ENCODE peak calls at places on chromosomes 11 and 22, in six cellular contexts. One of them, this sample, is unnamed.

GRCh38 chr11:66619080-66619554 is 2.7 kb downstream of the RBM14 start:
- DNase-seq in SK-N-SH: no peak
- DNase-seq in K562: no peak
- DNase-seq in GM12891: no peak
- DNase-seq in H1: no peak
- DNase-seq in HepG2: no peak
- DNase-seq in this sample: no peak

GRCh38 chr22:44026066-44026629 is 2.0 kb downstream of the PARVB start:
- DNase-seq in SK-N-SH: no peak
- DNase-seq in K562: no peak
- DNase-seq in GM12891: no peak
- DNase-seq in H1: no peak
- DNase-seq in HepG2: no peak
- DNase-seq in this sample: no peak

GRCh38 chr11:72039108-72039850 is 40.6 kb downstream of the IL18BP start:
- DNase-seq in SK-N-SH: peak
- DNase-seq in K562: no peak
- DNase-seq in GM12891: no peak
- DNase-seq in H1: no peak
- DNase-seq in HepG2: no peak
- DNase-seq in this sample: no peak

GRCh38 chr22:21816787-21817496 is 50.5 kb downstream of the MAPK1 start:
- DNase-seq in SK-N-SH: peak
- DNase-seq in K562: peak
- DNase-seq in GM12891: peak
- DNase-seq in H1: no peak
- DNase-seq in HepG2: no peak
- DNase-seq in this sample: peak

GRCh38 chr11:84890706-84891105 is 736.4 kb downstream of the DLG2 start:
- DNase-seq in SK-N-SH: no peak
- DNase-seq in K562: no peak
- DNase-seq in GM12891: no peak
- DNase-seq in H1: no peak
- DNase-seq in HepG2: no peak
- DNase-seq in this sample: no peak

GRCh38 chr11:43574949-43575915 is 105.3 kb upstream of the HSD17B12 start:
- DNase-seq in SK-N-SH: peak
- DNase-seq in K562: no peak
- DNase-seq in GM12891: no peak
- DNase-seq in H1: peak
- DNase-seq in HepG2: no peak
- DNase-seq in this sample: no peak

GRCh38 chr11:126857860-126858808 is 142.4 kb downstream of the KIRREL3 start:
- DNase-seq in SK-N-SH: peak
- DNase-seq in K562: no peak
- DNase-seq in GM12891: no peak
- DNase-seq in H1: no peak
- DNase-seq in HepG2: no peak
- DNase-seq in this sample: no peak

GRCh38 chr11:25910090-25910489 is 421.8 kb upstream of the ANO3 start:
- DNase-seq in SK-N-SH: no peak
- DNase-seq in K562: no peak
- DNase-seq in GM12891: no peak
- DNase-seq in H1: no peak
- DNase-seq in HepG2: no peak
- DNase-seq in this sample: no peak

GRCh38 chr11:46522682-46523281 is 71.0 kb downstream of the AMBRA1 start:
- DNase-seq in SK-N-SH: no peak
- DNase-seq in K562: no peak
- DNase-seq in GM12891: no peak
- DNase-seq in H1: no peak
- DNase-seq in HepG2: peak
- DNase-seq in this sample: no peak

GRCh38 chr11:35242412-35242811 is 103.4 kb downstream of the CD44 start:
- DNase-seq in SK-N-SH: no peak
- DNase-seq in K562: no peak
- DNase-seq in GM12891: no peak
- DNase-seq in H1: no peak
- DNase-seq in HepG2: no peak
- DNase-seq in this sample: no peak

GRCh38 chr11:35859311-35859710 is 84.6 kb upstream of the LDLRAD3 start:
- DNase-seq in SK-N-SH: no peak
- DNase-seq in K562: no peak
- DNase-seq in GM12891: no peak
- DNase-seq in H1: no peak
- DNase-seq in HepG2: no peak
- DNase-seq in this sample: no peak

GRCh38 chr11:75720639-75721038 is 3.0 kb downstream of the MOGAT2 start:
- DNase-seq in SK-N-SH: no peak
- DNase-seq in K562: no peak
- DNase-seq in GM12891: no peak
- DNase-seq in H1: no peak
- DNase-seq in HepG2: no peak
- DNase-seq in this sample: no peak

GRCh38 chr11:44621140-44621681 is 55.7 kb downstream of the CD82 start:
- DNase-seq in SK-N-SH: peak
- DNase-seq in K562: peak
- DNase-seq in GM12891: peak
- DNase-seq in H1: peak
- DNase-seq in HepG2: peak
- DNase-seq in this sample: peak

GRCh38 chr22:25202290-25202921 is 2.7 kb downstream of the CRYBB3 start:
- DNase-seq in SK-N-SH: peak
- DNase-seq in K562: peak
- DNase-seq in GM12891: peak
- DNase-seq in H1: peak
- DNase-seq in HepG2: peak
- DNase-seq in this sample: peak

GRCh38 chr11:129828301-129828836 is 12.7 kb downstream of the TMEM45B start:
- DNase-seq in SK-N-SH: no peak
- DNase-seq in K562: no peak
- DNase-seq in GM12891: no peak
- DNase-seq in H1: no peak
- DNase-seq in HepG2: peak
- DNase-seq in this sample: no peak

GRCh38 chr11:43987384-43988039 is 45.1 kb downstream of the C11orf96 start:
- DNase-seq in SK-N-SH: peak
- DNase-seq in K562: no peak
- DNase-seq in GM12891: no peak
- DNase-seq in H1: no peak
- DNase-seq in HepG2: no peak
- DNase-seq in this sample: no peak

GRCh38 chr22:50710221-50710620 is 27.8 kb upstream of the ACR start:
- DNase-seq in SK-N-SH: no peak
- DNase-seq in K562: no peak
- DNase-seq in GM12891: no peak
- DNase-seq in H1: no peak
- DNase-seq in HepG2: no peak
- DNase-seq in this sample: no peak

GRCh38 chr22:37896181-37896592 is 9.9 kb upstream of the MICALL1 start:
- DNase-seq in SK-N-SH: no peak
- DNase-seq in K562: no peak
- DNase-seq in GM12891: peak
- DNase-seq in H1: no peak
- DNase-seq in HepG2: peak
- DNase-seq in this sample: no peak

GRCh38 chr22:24414523-24414922 is 12.9 kb upstream of the ADORA2A start:
- DNase-seq in SK-N-SH: peak
- DNase-seq in K562: no peak
- DNase-seq in GM12891: no peak
- DNase-seq in H1: peak
- DNase-seq in HepG2: no peak
- DNase-seq in this sample: no peak

GRCh38 chr11:65479184-65480145 is 19.4 kb upstream of the MALAT1 start:
- DNase-seq in SK-N-SH: peak
- DNase-seq in K562: no peak
- DNase-seq in GM12891: no peak
- DNase-seq in H1: peak
- DNase-seq in HepG2: no peak
- DNase-seq in this sample: no peak

GRCh38 chr11:83249972-83250593 is 36.1 kb downstream of the CCDC90B start:
- DNase-seq in SK-N-SH: peak
- DNase-seq in K562: peak
- DNase-seq in GM12891: no peak
- DNase-seq in H1: no peak
- DNase-seq in HepG2: peak
- DNase-seq in this sample: no peak

GRCh38 chr11:19164230-19164855 is 37.4 kb downstream of the CSRP3 start:
- DNase-seq in SK-N-SH: no peak
- DNase-seq in K562: no peak
- DNase-seq in GM12891: no peak
- DNase-seq in H1: no peak
- DNase-seq in HepG2: no peak
- DNase-seq in this sample: no peak

GRCh38 chr11:130094614-130095013 is 24.9 kb downstream of the APLP2 start:
- DNase-seq in SK-N-SH: no peak
- DNase-seq in K562: no peak
- DNase-seq in GM12891: no peak
- DNase-seq in H1: no peak
- DNase-seq in HepG2: no peak
- DNase-seq in this sample: no peak

GRCh38 chr22:32660292-32660691 is 141.2 kb upstream of the TIMP3 start:
- DNase-seq in SK-N-SH: peak
- DNase-seq in K562: peak
- DNase-seq in GM12891: peak
- DNase-seq in H1: peak
- DNase-seq in HepG2: peak
- DNase-seq in this sample: peak

GRCh38 chr11:115616941-115617340 is 112.7 kb upstream of the CADM1 start:
- DNase-seq in SK-N-SH: no peak
- DNase-seq in K562: no peak
- DNase-seq in GM12891: no peak
- DNase-seq in H1: no peak
- DNase-seq in HepG2: no peak
- DNase-seq in this sample: no peak

GRCh38 chr22:38191746-38192474 is 9.9 kb upstream of the MAFF start:
- DNase-seq in SK-N-SH: no peak
- DNase-seq in K562: no peak
- DNase-seq in GM12891: no peak
- DNase-seq in H1: no peak
- DNase-seq in HepG2: no peak
- DNase-seq in this sample: no peak

DNA sequence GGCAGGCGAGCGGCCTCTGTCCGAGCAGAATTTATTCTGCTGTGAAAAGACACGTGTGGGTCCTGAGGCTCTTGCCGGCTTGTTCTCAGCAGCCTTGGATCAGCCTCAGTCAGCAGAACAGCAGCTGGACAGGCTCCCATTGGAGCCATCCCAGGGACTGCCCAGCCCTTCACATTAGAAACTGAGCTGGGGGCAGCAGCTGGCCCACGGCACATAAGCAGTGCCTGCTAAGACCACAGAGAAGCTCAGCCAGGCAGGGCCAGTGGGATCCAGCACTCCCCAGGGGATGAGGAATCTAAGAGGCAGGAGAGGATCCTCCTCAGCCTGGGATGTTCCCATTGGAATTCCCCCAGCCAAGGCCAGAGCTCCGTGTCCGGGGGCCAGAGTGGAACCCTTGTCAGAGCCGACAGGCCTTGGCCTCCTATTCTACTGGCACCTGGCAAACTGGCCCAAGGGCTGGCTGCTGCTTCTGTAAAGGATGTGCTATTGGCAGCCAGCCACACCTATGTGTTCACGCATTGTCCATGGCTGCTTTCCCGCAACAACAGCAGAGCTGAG is 18.2 kb downstream of the RTN4R start:
- DNase-seq in SK-N-SH: no peak
- DNase-seq in K562: no peak
- DNase-seq in GM12891: no peak
- DNase-seq in H1: no peak
- DNase-seq in HepG2: no peak
- DNase-seq in this sample: no peak
- TF ChIP-seq TAF1 in SK-N-SH: no peak
- TF ChIP-seq TAF1 in K562: no peak
- TF ChIP-seq TAF1 in GM12891: no peak
- TF ChIP-seq TAF1 in H1: no peak
- TF ChIP-seq TAF1 in HepG2: no peak
- TF ChIP-seq TAF1 in this sample: no peak

DNA sequence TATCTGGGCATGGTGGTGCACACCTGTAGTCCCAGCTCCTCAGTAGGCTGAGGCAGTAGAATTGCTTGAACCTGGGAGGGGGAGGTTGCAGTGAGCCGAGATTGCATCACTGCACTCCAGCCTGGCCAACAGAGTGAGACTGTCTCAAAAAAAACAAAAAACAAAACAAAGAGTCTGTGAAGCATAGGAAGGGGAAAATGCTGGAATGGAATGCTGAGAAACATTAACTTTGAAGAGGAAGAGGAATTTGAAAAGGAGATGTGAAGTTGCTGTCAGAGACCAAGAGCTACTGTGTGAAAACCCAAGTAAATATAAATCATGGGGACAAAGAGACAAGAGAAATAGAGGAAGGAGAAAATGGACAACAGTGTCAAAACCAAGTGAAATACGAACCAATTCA is 455.1 kb upstream of the ARHGAP42 start:
- DNase-seq in SK-N-SH: no peak
- DNase-seq in K562: no peak
- DNase-seq in GM12891: no peak
- DNase-seq in H1: no peak
- DNase-seq in HepG2: no peak
- DNase-seq in this sample: no peak
- TF ChIP-seq TAF1 in SK-N-SH: no peak
- TF ChIP-seq TAF1 in K562: no peak
- TF ChIP-seq TAF1 in GM12891: no peak
- TF ChIP-seq TAF1 in H1: no peak
- TF ChIP-seq TAF1 in HepG2: no peak
- TF ChIP-seq TAF1 in this sample: no peak

GRCh38 chr11:119062779-119063178 is 4.8 kb upstream of the VPS11 start:
- DNase-seq in SK-N-SH: no peak
- DNase-seq in K562: no peak
- DNase-seq in GM12891: no peak
- DNase-seq in H1: no peak
- DNase-seq in HepG2: no peak
- DNase-seq in this sample: no peak
- TF ChIP-seq TAF1 in SK-N-SH: no peak
- TF ChIP-seq TAF1 in K562: no peak
- TF ChIP-seq TAF1 in GM12891: no peak
- TF ChIP-seq TAF1 in H1: no peak
- TF ChIP-seq TAF1 in HepG2: no peak
- TF ChIP-seq TAF1 in this sample: no peak

DNA sequence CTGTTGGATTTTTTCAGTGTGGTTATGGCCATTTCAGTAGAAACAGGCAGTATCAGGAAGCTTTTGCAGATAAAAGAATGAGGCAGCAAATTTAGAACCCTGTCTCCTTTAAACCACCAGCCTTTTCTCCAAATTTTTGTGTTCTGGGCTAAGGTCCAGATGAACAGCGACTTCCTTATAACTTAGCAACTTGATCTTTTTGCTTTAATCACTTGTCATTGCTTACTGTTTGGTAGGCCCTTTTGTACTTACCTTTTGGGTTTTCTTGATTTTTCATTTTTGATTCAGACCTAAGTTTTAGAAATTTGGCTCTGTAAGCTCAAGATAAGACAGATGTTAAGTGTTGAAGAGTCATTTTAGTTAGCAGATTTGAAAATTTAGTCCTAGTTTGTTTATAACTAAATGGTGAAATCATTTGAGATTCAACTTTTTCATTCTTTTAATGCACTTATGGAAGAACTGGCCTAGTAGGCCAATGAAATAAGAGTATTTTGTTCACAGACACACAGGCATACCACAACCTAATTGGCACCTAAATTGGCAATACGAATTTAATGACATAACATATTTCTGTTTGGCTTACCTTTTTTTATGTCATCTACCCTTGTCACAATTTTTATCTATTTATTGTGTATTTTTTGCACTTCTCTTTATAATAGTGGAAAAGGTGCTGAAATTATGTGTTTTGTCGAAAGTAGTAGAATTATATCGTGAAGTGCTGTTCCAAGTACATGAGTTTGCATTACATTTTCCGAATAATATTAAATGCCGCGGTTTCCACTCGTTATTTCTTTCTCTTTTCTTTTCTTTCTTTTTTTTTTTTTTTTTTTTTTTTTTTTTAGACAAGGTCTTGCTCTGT is 2.1 kb downstream of the RTN3 start:
- DNase-seq in SK-N-SH: no peak
- DNase-seq in K562: no peak
- DNase-seq in GM12891: no peak
- DNase-seq in H1: no peak
- DNase-seq in HepG2: no peak
- DNase-seq in this sample: no peak
- TF ChIP-seq TAF1 in SK-N-SH: no peak
- TF ChIP-seq TAF1 in K562: no peak
- TF ChIP-seq TAF1 in GM12891: no peak
- TF ChIP-seq TAF1 in H1: no peak
- TF ChIP-seq TAF1 in HepG2: no peak
- TF ChIP-seq TAF1 in this sample: no peak

This sample was measured in GM12892.